ENCODE peak calls at places on chromosomes 11 and 22, in five cellular contexts. X is Peyer's patch; B is H1; L is naive thymus-derived CD8-positive, alpha-beta T cell; H is cardiac fibroblast. V is an unnamed sample.

GRCh38 chr22:21850660-21851059 is 16.8 kb downstream of the MAPK1 start:
- DNase-seq in L (no peak), B (no peak), X (no peak), H (no peak), V (no peak)

GRCh38 chr11:526192-526591 is 9.2 kb downstream of the HRAS start:
- DNase-seq in L (no peak), B (no peak), X (no peak), H (no peak), V (no peak)

GRCh38 chr11:110818032-110818687 is 105.9 kb upstream of the ARHGAP20 start:
- DNase-seq in X (no peak), L (no peak), B (no peak), H (peak), V (no peak)

GRCh38 chr11:68440254-68440653 is 20.3 kb upstream of the PPP6R3 start:
- DNase-seq in B (no peak), X (no peak), L (no peak), H (no peak), V (no peak)

GRCh38 chr11:1667906-1668305 is 29.1 kb upstream of the KRTAP5-6 start:
- DNase-seq in H (no peak), L (no peak), X (no peak), B (no peak), V (no peak)

GRCh38 chr11:134512791-134513538 is 100.9 kb upstream of the B3GAT1 start:
- DNase-seq in H (no peak), L (no peak), X (no peak), B (no peak), V (no peak)

GRCh38 chr11:13030857-13031256 is 21.7 kb downstream of the RASSF10 start:
- DNase-seq in L (no peak), B (no peak), X (no peak), H (no peak), V (no peak)

GRCh38 chr11:70580036-70580805 is 181.9 kb downstream of the CTTN start:
- DNase-seq in H (peak), L (no peak), X (no peak), B (no peak), V (no peak)

V was measured in T-cell.